ENCODE peak calls at places on chromosomes 2 and 18, in ten cellular contexts. One of them, this sample, is unnamed.

GRCh38 chr18:77635441-77635840 is 385.8 kb downstream of the GALR1 start:
- DNase-seq in fibroblast of mammary gland: peak; percentile 69
- DNase-seq in nephron progenitor cell: no peak
- DNase-seq in WERI-Rb-1: no peak
- DNase-seq in cardiac fibroblast: peak; percentile 65
- DNase-seq in GM10248: no peak
- DNase-seq in PC-9: no peak
- DNase-seq in heart left ventricle: peak; percentile 58
- DNase-seq in AG04449: no peak
- DNase-seq in foreskin fibroblast: no peak
- DNase-seq in this sample: no peak

GRCh38 chr2:55163895-55164509 is 68.1 kb downstream of the CLHC1 start:
- DNase-seq in fibroblast of mammary gland: no peak
- DNase-seq in nephron progenitor cell: no peak
- DNase-seq in WERI-Rb-1: no peak
- DNase-seq in cardiac fibroblast: no peak
- DNase-seq in GM10248: no peak
- DNase-seq in PC-9: peak; percentile 39
- DNase-seq in heart left ventricle: no peak
- DNase-seq in AG04449: no peak
- DNase-seq in foreskin fibroblast: no peak
- DNase-seq in this sample: no peak

GRCh38 chr2:236684534-236685256 is 115.1 kb downstream of the ACKR3 start:
- DNase-seq in fibroblast of mammary gland: no peak
- DNase-seq in nephron progenitor cell: peak; percentile 30
- DNase-seq in WERI-Rb-1: no peak
- DNase-seq in cardiac fibroblast: no peak
- DNase-seq in GM10248: no peak
- DNase-seq in PC-9: no peak
- DNase-seq in heart left ventricle: no peak
- DNase-seq in AG04449: no peak
- DNase-seq in foreskin fibroblast: no peak
- DNase-seq in this sample: no peak

GRCh38 chr2:235485362-235485761 is 8.5 kb upstream of the AGAP1 start:
- DNase-seq in fibroblast of mammary gland: no peak
- DNase-seq in nephron progenitor cell: no peak
- DNase-seq in WERI-Rb-1: no peak
- DNase-seq in cardiac fibroblast: no peak
- DNase-seq in GM10248: no peak
- DNase-seq in PC-9: peak; percentile 70
- DNase-seq in heart left ventricle: no peak
- DNase-seq in AG04449: no peak
- DNase-seq in foreskin fibroblast: no peak
- DNase-seq in this sample: no peak

GRCh38 chr2:232420463-232421188 is 14.0 kb downstream of the ALPG start:
- DNase-seq in fibroblast of mammary gland: no peak
- DNase-seq in nephron progenitor cell: peak; percentile 71
- DNase-seq in WERI-Rb-1: no peak
- DNase-seq in cardiac fibroblast: peak; percentile 5
- DNase-seq in GM10248: no peak
- DNase-seq in PC-9: peak; percentile 70
- DNase-seq in heart left ventricle: no peak
- DNase-seq in AG04449: no peak
- DNase-seq in foreskin fibroblast: peak; percentile 39
- DNase-seq in this sample: no peak

GRCh38 chr2:143787674-143788073 is 658.5 kb downstream of the ARHGAP15 start:
- DNase-seq in fibroblast of mammary gland: peak; percentile 8
- DNase-seq in nephron progenitor cell: no peak
- DNase-seq in WERI-Rb-1: no peak
- DNase-seq in cardiac fibroblast: no peak
- DNase-seq in GM10248: no peak
- DNase-seq in PC-9: no peak
- DNase-seq in heart left ventricle: no peak
- DNase-seq in AG04449: no peak
- DNase-seq in foreskin fibroblast: no peak
- DNase-seq in this sample: no peak

GRCh38 chr2:60472026-60472425 is 81.4 kb downstream of the BCL11A start:
- DNase-seq in fibroblast of mammary gland: no peak
- DNase-seq in nephron progenitor cell: no peak
- DNase-seq in WERI-Rb-1: no peak
- DNase-seq in cardiac fibroblast: no peak
- DNase-seq in GM10248: no peak
- DNase-seq in PC-9: no peak
- DNase-seq in heart left ventricle: peak; percentile 57
- DNase-seq in AG04449: no peak
- DNase-seq in foreskin fibroblast: no peak
- DNase-seq in this sample: no peak

GRCh38 chr18:67386028-67386427 is 130.5 kb downstream of the DSEL start:
- DNase-seq in fibroblast of mammary gland: peak; percentile 45
- DNase-seq in nephron progenitor cell: no peak
- DNase-seq in WERI-Rb-1: no peak
- DNase-seq in cardiac fibroblast: no peak
- DNase-seq in GM10248: no peak
- DNase-seq in PC-9: no peak
- DNase-seq in heart left ventricle: no peak
- DNase-seq in AG04449: no peak
- DNase-seq in foreskin fibroblast: peak; percentile 24
- DNase-seq in this sample: no peak

GRCh38 chr2:20153131-20153851 is 71.6 kb downstream of the SDC1 start:
- DNase-seq in fibroblast of mammary gland: no peak
- DNase-seq in nephron progenitor cell: no peak
- DNase-seq in WERI-Rb-1: no peak
- DNase-seq in cardiac fibroblast: no peak
- DNase-seq in GM10248: no peak
- DNase-seq in PC-9: no peak
- DNase-seq in heart left ventricle: no peak
- DNase-seq in AG04449: no peak
- DNase-seq in foreskin fibroblast: no peak
- DNase-seq in this sample: no peak

GRCh38 chr2:10901160-10901559 is 10.6 kb upstream of the KCNF1 start:
- DNase-seq in fibroblast of mammary gland: peak; percentile 64
- DNase-seq in nephron progenitor cell: no peak
- DNase-seq in WERI-Rb-1: no peak
- DNase-seq in cardiac fibroblast: peak; percentile 20
- DNase-seq in GM10248: no peak
- DNase-seq in PC-9: peak; percentile 73
- DNase-seq in heart left ventricle: no peak
- DNase-seq in AG04449: no peak
- DNase-seq in foreskin fibroblast: peak; percentile 70
- DNase-seq in this sample: no peak

GRCh38 chr2:217016829-217017228 is 157.0 kb upstream of the TNP1 start:
- DNase-seq in fibroblast of mammary gland: no peak
- DNase-seq in nephron progenitor cell: no peak
- DNase-seq in WERI-Rb-1: no peak
- DNase-seq in cardiac fibroblast: no peak
- DNase-seq in GM10248: no peak
- DNase-seq in PC-9: no peak
- DNase-seq in heart left ventricle: no peak
- DNase-seq in AG04449: no peak
- DNase-seq in foreskin fibroblast: no peak
- DNase-seq in this sample: no peak

GRCh38 chr2:143355814-143356213 is 226.6 kb downstream of the ARHGAP15 start:
- DNase-seq in fibroblast of mammary gland: no peak
- DNase-seq in nephron progenitor cell: no peak
- DNase-seq in WERI-Rb-1: no peak
- DNase-seq in cardiac fibroblast: no peak
- DNase-seq in GM10248: no peak
- DNase-seq in PC-9: no peak
- DNase-seq in heart left ventricle: no peak
- DNase-seq in AG04449: no peak
- DNase-seq in foreskin fibroblast: no peak
- DNase-seq in this sample: no peak

GRCh38 chr2:165681841-165682240 is 112.2 kb downstream of the GALNT3 start:
- DNase-seq in fibroblast of mammary gland: no peak
- DNase-seq in nephron progenitor cell: no peak
- DNase-seq in WERI-Rb-1: no peak
- DNase-seq in cardiac fibroblast: no peak
- DNase-seq in GM10248: no peak
- DNase-seq in PC-9: no peak
- DNase-seq in heart left ventricle: no peak
- DNase-seq in AG04449: no peak
- DNase-seq in foreskin fibroblast: no peak
- DNase-seq in this sample: no peak

GRCh38 chr18:36419913-36420531 is 122.5 kb downstream of the FHOD3 start:
- DNase-seq in fibroblast of mammary gland: peak; percentile 67
- DNase-seq in nephron progenitor cell: no peak
- DNase-seq in WERI-Rb-1: no peak
- DNase-seq in cardiac fibroblast: no peak
- DNase-seq in GM10248: no peak
- DNase-seq in PC-9: peak; percentile 13
- DNase-seq in heart left ventricle: no peak
- DNase-seq in AG04449: no peak
- DNase-seq in foreskin fibroblast: peak; percentile 30
- DNase-seq in this sample: no peak

GRCh38 chr2:218009191-218010114 is 6.7 kb upstream of the TNS1 start:
- DNase-seq in fibroblast of mammary gland: no peak
- DNase-seq in nephron progenitor cell: peak; percentile 50
- DNase-seq in WERI-Rb-1: no peak
- DNase-seq in cardiac fibroblast: no peak
- DNase-seq in GM10248: no peak
- DNase-seq in PC-9: no peak
- DNase-seq in heart left ventricle: no peak
- DNase-seq in AG04449: no peak
- DNase-seq in foreskin fibroblast: no peak
- DNase-seq in this sample: no peak

GRCh38 chr18:48295586-48296311 is 113.4 kb downstream of the ZBTB7C start:
- DNase-seq in fibroblast of mammary gland: peak; percentile 7
- DNase-seq in nephron progenitor cell: peak; percentile 27
- DNase-seq in WERI-Rb-1: peak; percentile 65
- DNase-seq in cardiac fibroblast: peak; percentile 16
- DNase-seq in GM10248: no peak
- DNase-seq in PC-9: no peak
- DNase-seq in heart left ventricle: no peak
- DNase-seq in AG04449: no peak
- DNase-seq in foreskin fibroblast: no peak
- DNase-seq in this sample: no peak
- TF ChIP-seq CTCF in fibroblast of mammary gland: peak; percentile 37
- TF ChIP-seq CTCF in nephron progenitor cell: peak; percentile 38
- TF ChIP-seq CTCF in WERI-Rb-1: peak; percentile 85
- TF ChIP-seq CTCF in cardiac fibroblast: peak; percentile 32
- TF ChIP-seq CTCF in GM10248: no peak
- TF ChIP-seq CTCF in PC-9: peak; percentile 30
- TF ChIP-seq CTCF in heart left ventricle: no peak
- TF ChIP-seq CTCF in AG04449: peak; percentile 44
- TF ChIP-seq CTCF in foreskin fibroblast: peak; percentile 8
- TF ChIP-seq CTCF in this sample: peak; percentile 63

GRCh38 chr18:48345596-48345995 is 63.6 kb downstream of the ZBTB7C start:
- DNase-seq in fibroblast of mammary gland: peak; percentile 34
- DNase-seq in nephron progenitor cell: no peak
- DNase-seq in WERI-Rb-1: peak; percentile 51
- DNase-seq in cardiac fibroblast: peak; percentile 38
- DNase-seq in GM10248: no peak
- DNase-seq in PC-9: no peak
- DNase-seq in heart left ventricle: no peak
- DNase-seq in AG04449: no peak
- DNase-seq in foreskin fibroblast: peak; percentile 59
- DNase-seq in this sample: peak; percentile 69
- TF ChIP-seq CTCF in fibroblast of mammary gland: peak; percentile 59
- TF ChIP-seq CTCF in nephron progenitor cell: no peak
- TF ChIP-seq CTCF in WERI-Rb-1: peak; percentile 51
- TF ChIP-seq CTCF in cardiac fibroblast: peak; percentile 53
- TF ChIP-seq CTCF in GM10248: no peak
- TF ChIP-seq CTCF in PC-9: peak; percentile 53
- TF ChIP-seq CTCF in heart left ventricle: peak; percentile 20
- TF ChIP-seq CTCF in AG04449: peak; percentile 33
- TF ChIP-seq CTCF in foreskin fibroblast: peak; percentile 32
- TF ChIP-seq CTCF in this sample: peak; percentile 71

GRCh38 chr2:120510751-120511395 is 164.9 kb downstream of the INHBB start:
- DNase-seq in fibroblast of mammary gland: no peak
- DNase-seq in nephron progenitor cell: no peak
- DNase-seq in WERI-Rb-1: no peak
- DNase-seq in cardiac fibroblast: no peak
- DNase-seq in GM10248: no peak
- DNase-seq in PC-9: no peak
- DNase-seq in heart left ventricle: no peak
- DNase-seq in AG04449: no peak
- DNase-seq in foreskin fibroblast: no peak
- DNase-seq in this sample: no peak

GRCh38 chr2:120509213-120509815 is 163.4 kb downstream of the INHBB start:
- DNase-seq in fibroblast of mammary gland: no peak
- DNase-seq in nephron progenitor cell: no peak
- DNase-seq in WERI-Rb-1: no peak
- DNase-seq in cardiac fibroblast: no peak
- DNase-seq in GM10248: no peak
- DNase-seq in PC-9: no peak
- DNase-seq in heart left ventricle: no peak
- DNase-seq in AG04449: no peak
- DNase-seq in foreskin fibroblast: no peak
- DNase-seq in this sample: peak; percentile 75

GRCh38 chr2:120511546-120512320 is 165.8 kb downstream of the INHBB start:
- DNase-seq in fibroblast of mammary gland: no peak
- DNase-seq in nephron progenitor cell: no peak
- DNase-seq in WERI-Rb-1: no peak
- DNase-seq in cardiac fibroblast: no peak
- DNase-seq in GM10248: no peak
- DNase-seq in PC-9: no peak
- DNase-seq in heart left ventricle: no peak
- DNase-seq in AG04449: no peak
- DNase-seq in foreskin fibroblast: no peak
- DNase-seq in this sample: no peak

GRCh38 chr2:120509991-120510735 is 164.2 kb downstream of the INHBB start:
- DNase-seq in fibroblast of mammary gland: no peak
- DNase-seq in nephron progenitor cell: no peak
- DNase-seq in WERI-Rb-1: peak; percentile 63
- DNase-seq in cardiac fibroblast: no peak
- DNase-seq in GM10248: no peak
- DNase-seq in PC-9: no peak
- DNase-seq in heart left ventricle: no peak
- DNase-seq in AG04449: no peak
- DNase-seq in foreskin fibroblast: no peak
- DNase-seq in this sample: no peak

DNA sequence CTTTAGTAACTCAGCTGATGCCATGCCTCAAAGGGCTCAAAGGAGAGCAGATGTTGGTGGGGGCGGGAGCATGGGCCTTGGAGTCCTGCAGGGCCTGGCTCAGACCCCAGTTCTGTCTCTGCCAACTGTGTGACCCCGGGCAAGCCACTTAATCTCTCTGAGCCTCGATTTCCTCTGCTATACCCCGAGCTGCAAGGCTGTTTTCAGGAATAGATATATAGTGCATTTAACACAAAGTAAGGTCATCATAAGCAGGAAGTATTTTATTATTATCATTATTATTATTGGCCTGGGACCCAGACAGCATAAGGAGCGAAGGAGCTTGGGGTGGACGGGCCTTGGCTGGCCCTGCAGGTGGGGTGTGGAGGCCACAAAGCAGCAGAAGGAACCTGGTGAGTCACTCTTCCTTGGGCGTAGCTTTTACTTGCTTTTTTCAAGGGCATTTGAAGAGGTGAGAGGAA is 162.7 kb downstream of the INHBB start:
- DNase-seq in fibroblast of mammary gland: no peak
- DNase-seq in nephron progenitor cell: no peak
- DNase-seq in WERI-Rb-1: no peak
- DNase-seq in cardiac fibroblast: peak; percentile 73
- DNase-seq in GM10248: no peak
- DNase-seq in PC-9: peak; percentile 43
- DNase-seq in heart left ventricle: no peak
- DNase-seq in AG04449: no peak
- DNase-seq in foreskin fibroblast: no peak
- DNase-seq in this sample: no peak
- TF ChIP-seq CTCF in fibroblast of mammary gland: no peak
- TF ChIP-seq CTCF in nephron progenitor cell: no peak
- TF ChIP-seq CTCF in WERI-Rb-1: no peak
- TF ChIP-seq CTCF in cardiac fibroblast: peak; percentile 24
- TF ChIP-seq CTCF in GM10248: no peak
- TF ChIP-seq CTCF in PC-9: no peak
- TF ChIP-seq CTCF in heart left ventricle: no peak
- TF ChIP-seq CTCF in AG04449: no peak
- TF ChIP-seq CTCF in foreskin fibroblast: no peak
- TF ChIP-seq CTCF in this sample: no peak

GRCh38 chr2:3107567-3107966 is 270.1 kb downstream of the EIPR1 start:
- DNase-seq in fibroblast of mammary gland: no peak
- DNase-seq in nephron progenitor cell: no peak
- DNase-seq in WERI-Rb-1: peak; percentile 25
- DNase-seq in cardiac fibroblast: no peak
- DNase-seq in GM10248: peak; percentile 12
- DNase-seq in PC-9: no peak
- DNase-seq in heart left ventricle: no peak
- DNase-seq in AG04449: no peak
- DNase-seq in foreskin fibroblast: no peak
- DNase-seq in this sample: no peak
- TF ChIP-seq CTCF in fibroblast of mammary gland: no peak
- TF ChIP-seq CTCF in nephron progenitor cell: no peak
- TF ChIP-seq CTCF in WERI-Rb-1: peak; percentile 7
- TF ChIP-seq CTCF in cardiac fibroblast: no peak
- TF ChIP-seq CTCF in GM10248: no peak
- TF ChIP-seq CTCF in PC-9: no peak
- TF ChIP-seq CTCF in heart left ventricle: no peak
- TF ChIP-seq CTCF in AG04449: no peak
- TF ChIP-seq CTCF in foreskin fibroblast: no peak
- TF ChIP-seq CTCF in this sample: no peak